ENCODE peak calls at places on chromosomes 12 and 14, in eight cellular contexts. I is adipocyte; Z is iPS DF 6.9; U is hepatocyte; V is fibroblast of lung; F is Peyer's patch; E is CD8-positive, alpha-beta memory T cell; T is adrenal gland. Q is an unnamed sample.

GRCh38 chr14:31420013-31420318 is 384 bp downstream of the HEATR5A start:
- DNase-seq in T (peak; percentile 80), F (peak; percentile 89), Z (peak; percentile 4), E (no peak), U (no peak), V (no peak), I (no peak), Q (no peak)

GRCh38 chr12:48881652-48882324 is 16.1 kb upstream of the RND1 start:
- DNase-seq in F (no peak), I (peak; percentile 14), E (no peak), V (no peak), T (no peak), Z (no peak), U (no peak), Q (no peak)

GRCh38 chr12:19044877-19045276 is 84.7 kb upstream of the PLEKHA5 start:
- DNase-seq in E (no peak), Z (no peak), U (no peak), F (no peak), T (no peak), I (no peak), V (no peak), Q (no peak)

GRCh38 chr12:54024127-54024526 is 4.1 kb upstream of the HOXC6 start:
- DNase-seq in T (no peak), E (no peak), V (no peak), F (peak; percentile 43), U (no peak), I (no peak), Z (no peak), Q (no peak)

GRCh38 chr12:57235728-57236131 is 6.2 kb downstream of the SHMT2 start:
- DNase-seq in T (no peak), F (peak; percentile 25), I (no peak), V (no peak), Z (no peak), U (no peak), E (no peak), Q (no peak)

GRCh38 chr12:104680070-104680469 is 223.3 kb downstream of the CHST11 start:
- DNase-seq in I (no peak), T (no peak), V (no peak), U (no peak), E (peak; percentile 31), Z (peak; percentile 31), F (no peak), Q (peak; percentile 13)

GRCh38 chr12:129563266-129563665 is 340.6 kb downstream of the TMEM132D start:
- DNase-seq in U (no peak), Z (no peak), E (no peak), I (no peak), V (no peak), F (no peak), T (no peak), Q (no peak)

GRCh38 chr12:57735198-57735855 is 3.2 kb downstream of the AGAP2 start:
- DNase-seq in Z (no peak), U (no peak), E (no peak), I (no peak), T (no peak), F (peak; percentile 34), V (no peak), Q (no peak)

GRCh38 chr14:102786758-102787157 is 9.5 kb downstream of the TRAF3 start:
- DNase-seq in V (no peak), F (peak; percentile 9), I (no peak), U (no peak), Z (no peak), T (no peak), E (no peak), Q (no peak)

GRCh38 chr14:79197516-79197915 is 1013.8 kb downstream of the DIO2 start:
- DNase-seq in U (no peak), F (no peak), T (no peak), I (no peak), V (no peak), E (no peak), Z (no peak), Q (no peak)

GRCh38 chr14:105330491-105330895 is 15.9 kb downstream of the PACS2 start:
- DNase-seq in T (peak; percentile 62), Z (no peak), I (peak; percentile 55), F (peak; percentile 47), E (no peak), U (no peak), V (no peak), Q (peak; percentile 59)

GRCh38 chr12:90024261-90024660 is 315.6 kb upstream of the ATP2B1 start:
- DNase-seq in I (peak; percentile 75), E (no peak), Z (no peak), F (no peak), T (no peak), U (no peak), V (peak; percentile 50), Q (no peak)

GRCh38 chr12:65533177-65533883 is 254.8 kb downstream of the MSRB3 start:
- DNase-seq in I (no peak), Z (no peak), V (peak; percentile 78), E (no peak), F (no peak), U (no peak), T (no peak), Q (no peak)

GRCh38 chr12:225012-225411 is 11.1 kb upstream of the SLC6A12 start:
- DNase-seq in Z (no peak), E (no peak), F (no peak), U (no peak), I (no peak), T (no peak), V (no peak), Q (no peak)

GRCh38 chr12:4025420-4026358 is 152.5 kb upstream of the PARP11 start:
- DNase-seq in V (no peak), T (peak; percentile 86), F (no peak), U (no peak), Z (peak; percentile 94), E (no peak), I (no peak), Q (no peak)

GRCh38 chr12:116880817-116881324 is 370 bp downstream of the HRK start:
- DNase-seq in E (peak; percentile 13), T (peak; percentile 34), I (peak; percentile 75), U (peak; percentile 75), F (no peak), V (peak; percentile 18), Z (no peak), Q (peak; percentile 67)
- H3K27me3 ChIP-seq in E (peaks cover 32% of the 10 kb centered on the region), T (peaks cover 56% of the 10 kb centered on the region), I (peaks cover 64% of the 10 kb centered on the region), U (peaks cover 82% of the 10 kb centered on the region), F (peaks cover 39% of the 10 kb centered on the region), V (peaks cover 54% of the 10 kb centered on the region), Z (peaks cover 44% of the 10 kb centered on the region), Q (peaks cover 63% of the 10 kb centered on the region)

GRCh38 chr14:67522270-67522669 is 10.8 kb upstream of the PLEKHH1 start:
- DNase-seq in F (no peak), U (no peak), Z (no peak), I (no peak), T (no peak), V (no peak), E (no peak), Q (no peak)
- H3K27me3 ChIP-seq in F (no peaks in the 10 kb centered on the region), U (peaks cover 15% of the 10 kb centered on the region), Z (no peaks in the 10 kb centered on the region), I (peaks cover 60% of the 10 kb centered on the region), T (no peaks in the 10 kb centered on the region), V (peaks cover 32% of the 10 kb centered on the region), E (no peaks in the 10 kb centered on the region), Q (peaks cover 10% of the 10 kb centered on the region)

GRCh38 chr12:114698566-114699163 is 14.7 kb upstream of the TBX3 start:
- DNase-seq in U (peak; percentile 28), F (no peak), E (no peak), V (no peak), I (no peak), T (no peak), Z (no peak), Q (no peak)
- H3K27me3 ChIP-seq in U (peaks cover 43% of the 10 kb centered on the region), F (peaks cover 21% of the 10 kb centered on the region), E (peaks cover 30% of the 10 kb centered on the region), V (peaks cover 5% of the 10 kb centered on the region), I (peaks cover 70% of the 10 kb centered on the region), T (peaks cover 7% of the 10 kb centered on the region), Z (peaks cover 88% of the 10 kb centered on the region), Q (peaks cover 19% of the 10 kb centered on the region)

DNA sequence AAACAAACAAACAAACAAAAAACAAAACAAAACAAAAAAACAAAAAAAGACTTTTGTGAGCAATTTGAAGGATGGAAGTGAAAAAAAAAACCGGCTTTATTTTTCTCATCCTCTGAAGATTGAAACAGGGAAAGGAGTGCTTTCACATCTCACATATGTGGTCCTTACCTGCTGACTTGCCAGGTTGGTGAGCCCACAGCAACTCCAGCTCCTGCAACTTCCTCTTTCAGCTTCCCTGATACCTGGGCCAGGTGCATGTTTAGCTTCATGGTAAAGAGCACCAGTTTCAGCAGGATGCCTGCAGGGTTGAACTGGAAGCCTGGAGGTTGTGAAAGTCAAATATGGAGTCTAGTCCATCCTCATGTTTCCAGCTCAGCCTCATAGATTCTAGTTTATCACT is 221.2 kb upstream of the OTX2 start:
- DNase-seq in U (no peak), Z (no peak), F (no peak), V (no peak), T (no peak), I (no peak), E (no peak), Q (no peak)
- H3K27me3 ChIP-seq in U (no peaks in the 10 kb centered on the region), Z (no peaks in the 10 kb centered on the region), F (no peaks in the 10 kb centered on the region), V (no peaks in the 10 kb centered on the region), T (no peaks in the 10 kb centered on the region), I (peaks cover 3% of the 10 kb centered on the region), E (no peaks in the 10 kb centered on the region), Q (no peaks in the 10 kb centered on the region)

GRCh38 chr12:9390761-9391160 is 182.6 kb upstream of the PZP start:
- DNase-seq in U (no peak), Z (no peak), E (no peak), T (no peak), F (no peak), V (no peak), I (no peak), Q (no peak)
- H3K27me3 ChIP-seq in U (no peaks in the 10 kb centered on the region), Z (no peaks in the 10 kb centered on the region), E (no peaks in the 10 kb centered on the region), T (no peaks in the 10 kb centered on the region), F (no peaks in the 10 kb centered on the region), V (no peaks in the 10 kb centered on the region), I (peaks cover 15% of the 10 kb centered on the region), Q (no peaks in the 10 kb centered on the region)

Q was measured in A673.